ENCODE peak calls at places on chromosomes 4 and X, in four cellular contexts. J, I, Q and L are unnamed samples.

GRCh38 chr4:130563185-130563890 is 1467.4 kb downstream of the C4orf33 start:
- DNase-seq in J (peak; percentile 57), I (no peak), Q (peak; percentile 8), L (no peak)

GRCh38 chr4:13980317-13980716 is 352.8 kb upstream of the BOD1L1 start:
- DNase-seq in Q (no peak), I (no peak), J (no peak), L (no peak)

GRCh38 chr4:147547314-147548056 is 66.6 kb downstream of the EDNRA start:
- DNase-seq in Q (peak; percentile 29), I (no peak), J (no peak), L (no peak)

GRCh38 chr4:60657041-60657440 is 543.1 kb upstream of the ADGRL3 start:
- DNase-seq in Q (no peak), I (no peak), J (no peak), L (no peak)

GRCh38 chrX:109624022-109624421 is 950 bp downstream of the KCNE5 start:
- DNase-seq in J (no peak), Q (no peak), I (no peak), L (no peak)

GRCh38 chr4:54322817-54323417 is 93.8 kb downstream of the PDGFRA start:
- DNase-seq in I (no peak), J (peak; percentile 61), Q (peak; percentile 68), L (peak; percentile 57)

GRCh38 chr4:73676881-73677323 is 56.7 kb upstream of the RASSF6 start:
- DNase-seq in I (peak; percentile 19), Q (no peak), J (no peak), L (no peak)

GRCh38 chrX:109270580-109271484 is 211.1 kb downstream of the GUCY2F start:
- DNase-seq in I (peak; percentile 97), Q (no peak), J (no peak), L (peak; percentile 83)

GRCh38 chr4:111281219-111281618 is 658.3 kb upstream of the PITX2 start:
- DNase-seq in Q (no peak), J (no peak), I (no peak), L (no peak)

GRCh38 chrX:134423606-134424005 is 36.4 kb upstream of the HPRT1 start:
- DNase-seq in J (no peak), I (no peak), Q (peak; percentile 3), L (no peak)

GRCh38 chr4:178778500-178778899 is 1336.3 kb upstream of the AGA start:
- DNase-seq in Q (no peak), J (no peak), I (no peak), L (no peak)

GRCh38 chr4:74357965-74358364 is 7.0 kb upstream of the EREG start:
- DNase-seq in I (no peak), J (no peak), Q (no peak), L (no peak)

GRCh38 chr4:113821851-113822250 is 60.3 kb upstream of the CAMK2D start:
- DNase-seq in Q (no peak), J (no peak), I (no peak), L (no peak)

GRCh38 chrX:110745288-110745687 is 50.3 kb downstream of the CHRDL1 start:
- DNase-seq in J (no peak), Q (no peak), I (no peak), L (no peak)

GRCh38 chrX:151828434-151829080 is 84.1 kb upstream of the MAGEA4 start:
- DNase-seq in I (no peak), J (no peak), Q (no peak), L (no peak)

GRCh38 chr4:55395218-55395528 is 584 bp upstream of the TMEM165 start:
- DNase-seq in J (no peak), I (no peak), Q (no peak), L (no peak)

GRCh38 chr4:16457944-16458343 is 231.7 kb upstream of the TAPT1 start:
- DNase-seq in Q (no peak), J (no peak), I (no peak), L (no peak)

GRCh38 chr4:80070880-80071620 is 2.0 kb downstream of the ANTXR2 start:
- DNase-seq in Q (peak; percentile 34), J (no peak), I (no peak), L (no peak)

GRCh38 chr4:80069108-80069836 is 3.8 kb downstream of the ANTXR2 start:
- DNase-seq in I (no peak), Q (no peak), J (no peak), L (no peak)

GRCh38 chr4:80069837-80070788 is 2.9 kb downstream of the ANTXR2 start:
- DNase-seq in I (no peak), J (no peak), Q (no peak), L (no peak)

GRCh38 chr4:80062527-80062926 is 10.5 kb downstream of the ANTXR2 start:
- DNase-seq in J (no peak), I (no peak), Q (no peak), L (no peak)

GRCh38 chr4:80065601-80066000 is 7.4 kb downstream of the ANTXR2 start:
- DNase-seq in I (no peak), J (no peak), Q (no peak), L (no peak)
- TF ChIP-seq GABPA in I (no peak), J (no peak), Q (no peak), L (no peak)

DNA sequence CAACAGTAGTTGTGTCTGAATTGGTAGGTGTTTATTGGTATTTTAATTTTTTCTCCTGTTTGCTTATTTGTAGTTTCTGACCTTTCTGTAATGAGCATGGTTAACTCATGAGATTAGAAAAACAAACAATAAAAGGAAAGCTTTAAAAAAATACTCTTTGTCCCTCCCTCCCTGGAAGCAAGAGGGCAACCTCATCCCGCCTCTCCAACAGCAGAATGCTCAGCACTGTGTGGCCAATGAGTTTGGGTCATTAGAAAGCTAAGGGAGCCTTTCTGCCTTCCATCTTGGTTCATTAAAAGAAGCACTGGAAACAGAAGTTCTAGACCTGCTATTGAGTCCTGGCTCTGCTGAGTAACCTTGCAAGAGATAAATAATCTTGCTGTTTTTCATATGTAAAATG is 33.9 kb downstream of the TRPC5 start:
- DNase-seq in Q (no peak), I (no peak), J (no peak), L (no peak)
- TF ChIP-seq CTCF in Q (no peak), I (no peak), J (peak; percentile 9), L (no peak)

GRCh38 chr4:145530662-145531061 is 49.0 kb downstream of the SMAD1 start:
- DNase-seq in Q (no peak), I (no peak), J (no peak), L (no peak)
- H3K27ac ChIP-seq in Q (no peak overlapping the region), I (no peak overlapping the region), J (no peak overlapping the region), L (no peak overlapping the region)

GRCh38 chr4:152138451-152138850 is 377.6 kb upstream of the GATB start:
- DNase-seq in Q (no peak), J (no peak), I (no peak), L (no peak)
- TF ChIP-seq GABPA in Q (no peak), J (no peak), I (no peak), L (no peak)

GRCh38 chrX:112808007-112808406 is 32.6 kb downstream of the AMOT start:
- DNase-seq in I (no peak), J (no peak), Q (no peak), L (no peak)
- TF ChIP-seq CTCF in I (no peak), J (no peak), Q (no peak), L (no peak)

GRCh38 chrX:68571292-68572256 is 72.7 kb downstream of the YIPF6 start:
- DNase-seq in Q (no peak), I (peak; percentile 39), J (no peak), L (peak; percentile 53)
- H3K27ac ChIP-seq in Q (no peak overlapping the region), I (no peak overlapping the region), J (no peak overlapping the region), L (no peak overlapping the region)

GRCh38 chr4:21544410-21544809 is 404.2 kb downstream of the KCNIP4 start:
- DNase-seq in Q (no peak), J (no peak), I (no peak), L (no peak)
- TF ChIP-seq GABPA in Q (no peak), J (no peak), I (no peak), L (no peak)